ENCODE peak calls at places on chromosomes 5 and 9, in six cellular contexts. P is NCI-H1105 treated with DMSO at 0.1 percent for 48 hours; K is activated T-cell treated with anti-CD3 and anti-CD28 coated beads, Interleukin-2, amount 50 U/mL, for 72 hours; F is cortex of kidney; H is PC-3; B is astrocyte of the spinal cord. E is an unnamed sample.

GRCh38 chr5:178291969-178292825 is 59.6 kb upstream of the PHYKPL start:
- DNase-seq in B (no peak), F (no peak), H (no peak), P (no peak), K (no peak), E (no peak)

GRCh38 chr9:29556317-29556716 is 1983.0 kb upstream of the C9orf72 start:
- DNase-seq in P (no peak), B (peak), K (no peak), H (peak), F (no peak), E (no peak)

GRCh38 chr9:37174247-37174646 is 53.9 kb downstream of the ZCCHC7 start:
- DNase-seq in B (peak), F (no peak), K (no peak), P (no peak), H (no peak), E (no peak)

GRCh38 chr9:117403403-117403811 is 11.4 kb downstream of the ASTN2 start:
- DNase-seq in K (no peak), F (no peak), P (peak), H (no peak), B (no peak), E (peak)

GRCh38 chr9:113541019-113541900 is 77.7 kb downstream of the RGS3 start:
- DNase-seq in F (no peak), P (no peak), B (peak), H (peak), K (no peak), E (peak)

GRCh38 chr5:120314201-120314600 is 149.9 kb upstream of the PRR16 start:
- DNase-seq in F (no peak), K (no peak), P (no peak), H (no peak), B (peak), E (peak)

GRCh38 chr5:141632650-141633049 is 4.0 kb downstream of the HDAC3 start:
- DNase-seq in H (no peak), K (no peak), P (peak), F (no peak), B (no peak), E (peak)

GRCh38 chr9:5442400-5443011 is 4.8 kb upstream of the PLGRKT start:
- DNase-seq in F (no peak), K (peak), P (peak), B (peak), H (peak), E (peak)

GRCh38 chr9:34987160-34988040 is 2.1 kb upstream of the DNAJB5 start:
- DNase-seq in F (no peak), K (peak), B (no peak), P (no peak), H (no peak), E (peak)

GRCh38 chr9:134895103-134895502 is 14.5 kb downstream of the FCN2 start:
- DNase-seq in B (peak), P (no peak), H (no peak), F (no peak), K (no peak), E (no peak)

GRCh38 chr9:88464851-88465250 is 70.1 kb upstream of the NXNL2 start:
- DNase-seq in P (no peak), F (no peak), K (no peak), H (peak), B (peak), E (no peak)

GRCh38 chr5:179181988-179182387 is 121.8 kb downstream of the ZNF354C start:
- DNase-seq in P (no peak), F (no peak), H (no peak), B (no peak), K (no peak), E (no peak)

GRCh38 chr9:37974506-37975173 is 70.7 kb upstream of the SLC25A51 start:
- DNase-seq in H (peak), F (no peak), P (no peak), K (no peak), B (no peak), E (no peak)

GRCh38 chr9:91978739-91979414 is 28.8 kb upstream of the ROR2 start:
- DNase-seq in P (no peak), H (peak), K (no peak), B (peak), F (no peak), E (peak)

GRCh38 chr5:59540366-59540765 is 353.2 kb downstream of the PDE4D start:
- DNase-seq in P (peak), H (no peak), K (no peak), B (no peak), F (no peak), E (peak)

GRCh38 chr9:11356101-11356500 is 743.3 kb upstream of the PTPRD start:
- DNase-seq in K (no peak), P (no peak), B (peak), F (no peak), H (peak), E (peak)

GRCh38 chr9:33510264-33511183 is 13.5 kb upstream of the ANKRD18B start:
- DNase-seq in H (peak), P (peak), F (no peak), B (peak), K (peak), E (peak)

GRCh38 chr9:33782395-33783152 is 12.8 kb upstream of the PRSS3 start:
- DNase-seq in P (no peak), H (peak), K (no peak), F (no peak), B (peak), E (peak)

GRCh38 chr5:87541033-87541432 is 128.3 kb upstream of the CCNH start:
- DNase-seq in K (no peak), B (peak), P (peak), F (no peak), H (peak), E (peak)

GRCh38 chr5:175572922-175573321 is 84.9 kb upstream of the HRH2 start:
- DNase-seq in P (peak), K (no peak), F (no peak), B (peak), H (no peak), E (peak)

E was measured in NCI-H69.